ENCODE peak calls at places on chromosomes 4 and X, in nine cellular contexts. L is GM20000, M is fibroblast of pulmonary artery, X is WTC11, H is lower leg skin, K is BE2C, G is lower lobe of right lung, F is heart left ventricle, C is coronary artery. U is an unnamed sample.

GRCh38 chr4:147739239-147739823 is 7.4 kb downstream of the ARHGAP10 start:
- DNase-seq in L (no peak), M (no peak), X (no peak), H (no peak), K (no peak), G (no peak), F (no peak), C (no peak), U (no peak)

GRCh38 chr4:158729716-158730559 is 6.7 kb upstream of the PPID start:
- DNase-seq in L (peak; percentile 72), M (peak; percentile 80), X (peak; percentile 51), H (peak; percentile 90), K (peak; percentile 67), G (no peak), F (peak; percentile 67), C (no peak), U (peak; percentile 66)

GRCh38 chr4:148056879-148057278 is 325.0 kb downstream of the ARHGAP10 start:
- DNase-seq in L (peak; percentile 58), M (peak; percentile 61), X (peak; percentile 47), H (peak; percentile 90), K (no peak), G (peak; percentile 73), F (peak; percentile 63), C (no peak), U (peak; percentile 94)

GRCh38 chr4:155805016-155805415 is 46.2 kb downstream of the GUCY1B1 start:
- DNase-seq in L (no peak), M (peak; percentile 48), X (no peak), H (no peak), K (no peak), G (no peak), F (no peak), C (no peak), U (no peak)

GRCh38 chrX:68999351-68999750 is 165.9 kb downstream of the PJA1 start:
- DNase-seq in L (no peak), M (no peak), X (no peak), H (peak; percentile 67), K (no peak), G (no peak), F (no peak), C (no peak), U (no peak)

GRCh38 chr4:110156442-110156841 is 42.0 kb downstream of the ELOVL6 start:
- DNase-seq in L (no peak), M (no peak), X (no peak), H (no peak), K (no peak), G (no peak), F (no peak), C (no peak), U (no peak)

GRCh38 chr4:97475621-97476020 is 667.7 kb downstream of the STPG2 start:
- DNase-seq in L (no peak), M (no peak), X (no peak), H (no peak), K (no peak), G (no peak), F (no peak), C (no peak), U (no peak)

GRCh38 chr4:2258091-2259035 is 3.5 kb downstream of the MXD4 start:
- DNase-seq in L (no peak), M (no peak), X (peak; percentile 8), H (peak; percentile 82), K (peak; percentile 8), G (peak; percentile 43), F (peak; percentile 25), C (no peak), U (no peak)

GRCh38 chrX:41890026-41890423 is 33.3 kb downstream of the CASK start:
- DNase-seq in L (no peak), M (no peak), X (no peak), H (no peak), K (no peak), G (no peak), F (no peak), C (no peak), U (no peak)

GRCh38 chrX:41885724-41886123 is 37.6 kb downstream of the CASK start:
- DNase-seq in L (no peak), M (no peak), X (no peak), H (no peak), K (no peak), G (no peak), F (no peak), C (no peak), U (no peak)

GRCh38 chrX:41889317-41890025 is 33.9 kb downstream of the CASK start:
- DNase-seq in L (no peak), M (peak; percentile 35), X (no peak), H (no peak), K (no peak), G (no peak), F (no peak), C (no peak), U (no peak)

GRCh38 chrX:41887691-41888090 is 35.7 kb downstream of the CASK start:
- DNase-seq in L (no peak), M (no peak), X (no peak), H (no peak), K (no peak), G (no peak), F (no peak), C (no peak), U (no peak)
- TF ChIP-seq CTCF in L (no peak), M (no peak), X (no peak), H (no peak), K (no peak), G (no peak), F (no peak), C (no peak), U (no peak)

DNA sequence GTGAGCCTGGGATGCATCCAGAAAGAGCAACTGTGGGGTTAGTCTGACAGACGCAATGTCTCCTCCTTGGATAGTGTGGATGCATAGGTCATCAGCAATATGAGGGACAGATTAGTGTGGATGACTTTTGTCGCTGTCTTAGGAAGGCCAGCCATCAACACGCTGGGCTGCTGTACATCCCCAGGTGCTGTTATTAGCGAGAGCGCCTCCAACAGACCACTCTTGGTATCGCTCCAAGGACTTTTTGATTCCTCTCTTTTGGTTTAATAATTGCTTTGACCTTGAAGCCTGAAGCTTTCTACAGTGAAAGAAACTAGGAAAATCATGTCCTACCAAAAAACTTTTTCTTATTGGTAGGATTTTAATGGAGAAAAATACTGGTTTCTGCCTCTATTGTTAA is 76.7 kb downstream of the TMEM131L start:
- DNase-seq in L (no peak), M (no peak), X (peak; percentile 58), H (no peak), K (no peak), G (no peak), F (no peak), C (no peak), U (no peak)
- TF ChIP-seq CTCF in L (no peak), M (peak; percentile 3), X (peak; percentile 36), H (no peak), K (peak; percentile 33), G (peak; percentile 18), F (no peak), C (no peak), U (peak; percentile 31)

GRCh38 chrX:133921764-133922389 is 63.5 kb downstream of the GPC3 start:
- DNase-seq in L (peak; percentile 11), M (peak; percentile 18), X (peak; percentile 75), H (no peak), K (peak; percentile 71), G (peak; percentile 43), F (peak; percentile 39), C (no peak), U (peak; percentile 42)
- TF ChIP-seq CTCF in L (peak; percentile 56), M (peak; percentile 43), X (peak; percentile 32), H (no peak), K (peak; percentile 72), G (peak; percentile 30), F (peak; percentile 23), C (no peak), U (peak; percentile 48)

GRCh38 chr4:89640620-89641366 is 196.2 kb downstream of the SNCA start:
- DNase-seq in L (no peak), M (peak; percentile 71), X (peak; percentile 87), H (no peak), K (peak; percentile 68), G (peak; percentile 45), F (peak; percentile 41), C (no peak), U (no peak)
- TF ChIP-seq CTCF in L (no peak), M (peak; percentile 73), X (peak; percentile 76), H (no peak), K (peak; percentile 75), G (no peak), F (peak; percentile 31), C (no peak), U (peak; percentile 10)

GRCh38 chrX:45632506-45632905 is 431.8 kb upstream of the DIPK2B start:
- DNase-seq in L (no peak), M (no peak), X (peak; percentile 12), H (no peak), K (no peak), G (no peak), F (no peak), C (no peak), U (no peak)
- TF ChIP-seq CTCF in L (no peak), M (no peak), X (no peak), H (no peak), K (no peak), G (no peak), F (no peak), C (no peak), U (no peak)

DNA sequence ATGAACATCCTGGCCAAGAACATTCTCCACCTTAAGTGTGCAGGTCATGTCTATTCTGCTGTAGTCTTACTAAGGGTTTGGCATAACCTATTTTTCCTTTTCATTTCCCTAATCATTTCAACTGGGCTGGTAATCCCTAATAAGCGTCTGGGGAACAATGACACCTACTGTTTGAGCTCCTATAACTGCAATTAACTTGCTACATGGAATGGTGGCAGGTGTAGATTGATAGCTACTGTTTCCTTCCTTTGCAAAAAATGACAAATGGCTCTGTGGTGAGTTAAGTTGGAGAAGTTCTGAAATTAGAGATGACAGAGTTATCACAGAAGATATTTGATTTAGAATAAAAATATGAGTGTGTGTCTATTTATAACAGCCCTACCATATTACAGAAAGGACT is 104.5 kb upstream of the NAP1L5 start:
- DNase-seq in L (no peak), M (no peak), X (no peak), H (no peak), K (no peak), G (no peak), F (no peak), C (no peak), U (no peak)
- TF ChIP-seq CTCF in L (no peak), M (no peak), X (no peak), H (no peak), K (no peak), G (no peak), F (no peak), C (no peak), U (no peak)

GRCh38 chr4:118005883-118006282 is 28.4 kb upstream of the NDST3 start:
- DNase-seq in L (no peak), M (no peak), X (no peak), H (no peak), K (no peak), G (no peak), F (no peak), C (no peak), U (no peak)
- TF ChIP-seq CTCF in L (no peak), M (no peak), X (peak; percentile 31), H (no peak), K (peak; percentile 38), G (no peak), F (no peak), C (no peak), U (no peak)

GRCh38 chrX:36897690-36898089 is 110.5 kb upstream of the FAM47C start:
- DNase-seq in L (no peak), M (no peak), X (no peak), H (no peak), K (no peak), G (no peak), F (no peak), C (no peak), U (no peak)

GRCh38 chrX:36898301-36898700 is 109.9 kb upstream of the FAM47C start:
- DNase-seq in L (peak; percentile 1), M (peak; percentile 2), X (no peak), H (no peak), K (no peak), G (no peak), F (no peak), C (no peak), U (peak; percentile 0)
- TF ChIP-seq CTCF in L (no peak), M (peak; percentile 41), X (no peak), H (no peak), K (peak; percentile 72), G (no peak), F (no peak), C (no peak), U (peak; percentile 25)